ENCODE peak calls at places on chromosomes 3 and 15, in four cellular contexts. Z, P, C and J are unnamed samples.
A peak's percentile ranks its signal among the peaks of the same experiment; 100 is the strongest.

GRCh38 chr3:179045719-179046402 is 25.7 kb downstream of the ZMAT3 start:
- DNase-seq in C (no peak), P (no peak), Z (peak; percentile 74), J (no peak)

GRCh38 chr15:69275104-69275670 is 23.5 kb upstream of the PAQR5 start:
- DNase-seq in Z (no peak), P (no peak), C (no peak), J (no peak)

GRCh38 chr3:193148678-193149473 is 92.1 kb upstream of the PLAAT1 start:
- DNase-seq in Z (no peak), P (no peak), C (no peak), J (no peak)

GRCh38 chr3:105353485-105354161 is 13.1 kb upstream of the ALCAM start:
- DNase-seq in P (peak; percentile 17), Z (no peak), C (no peak), J (no peak)

GRCh38 chr15:65981837-65982696 is 112.8 kb downstream of the RAB11A start:
- DNase-seq in C (peak; percentile 91), P (no peak), Z (no peak), J (peak; percentile 18)

GRCh38 chr3:102712896-102713295 is 278.1 kb downstream of the ZPLD1 start:
- DNase-seq in C (no peak), P (no peak), Z (no peak), J (no peak)

GRCh38 chr3:36429986-36430485 is 49.7 kb downstream of the STAC start:
- DNase-seq in Z (no peak), P (no peak), C (no peak), J (no peak)

GRCh38 chr3:176351408-176351807 is 845.9 kb downstream of the TBL1XR1 start:
- DNase-seq in C (no peak), P (no peak), Z (no peak), J (no peak)

GRCh38 chr3:151171145-151171544 is 31.9 kb downstream of the GPR171 start:
- DNase-seq in C (no peak), P (no peak), Z (no peak), J (peak; percentile 56)

GRCh38 chr3:15116032-15116653 is 17.2 kb upstream of the RBSN start:
- DNase-seq in C (no peak), P (no peak), Z (no peak), J (no peak)

GRCh38 chr3:45545476-45545875 is 49.1 kb upstream of the LIMD1 start:
- DNase-seq in C (no peak), Z (no peak), P (peak; percentile 14), J (peak; percentile 75)

GRCh38 chr3:10463191-10464067 is 42.0 kb downstream of the ATP2B2 start:
- DNase-seq in P (no peak), Z (no peak), C (peak; percentile 51), J (no peak)

GRCh38 chr15:71679223-71680078 is 130.9 kb upstream of the NR2E3 start:
- DNase-seq in Z (no peak), C (no peak), P (no peak), J (peak; percentile 40)

GRCh38 chr15:80152896-80153876 is at the start of gene FAH:
- DNase-seq in Z (no peak), C (peak; percentile 44), P (no peak), J (peak; percentile 30)

GRCh38 chr3:19934098-19934566 is at the start of gene EFHB:
- DNase-seq in Z (no peak), P (peak; percentile 75), C (peak; percentile 59), J (peak; percentile 39)

GRCh38 chr15:101128191-101128590 is 123.7 kb downstream of the CHSY1 start:
- DNase-seq in Z (no peak), P (no peak), C (no peak), J (no peak)

GRCh38 chr15:67601008-67601620 is 58.6 kb downstream of the MAP2K5 start:
- DNase-seq in Z (no peak), C (no peak), P (no peak), J (no peak)

GRCh38 chr15:74302821-74303359 is 64.6 kb downstream of the CYP11A1 start:
- DNase-seq in P (peak; percentile 38), C (peak; percentile 93), Z (no peak), J (peak; percentile 11)

GRCh38 chr3:4302747-4303146 is 422 bp upstream of the SETMAR start:
- DNase-seq in P (no peak), C (no peak), Z (no peak), J (no peak)

GRCh38 chr3:49859576-49860305 is 3.4 kb upstream of the TRAIP start:
- DNase-seq in Z (no peak), P (no peak), C (no peak), J (no peak)

GRCh38 chr3:153290278-153291015 is 128.4 kb downstream of the RAP2B start:
- DNase-seq in Z (no peak), C (no peak), P (no peak), J (no peak)

GRCh38 chr3:134374791-134375541 is 719 bp upstream of the AMOTL2 start:
- DNase-seq in Z (no peak), C (no peak), P (peak; percentile 82), J (peak; percentile 29)

GRCh38 chr15:76799760-76800159 is 105.4 kb downstream of the SCAPER start:
- DNase-seq in C (no peak), Z (no peak), P (peak; percentile 58), J (no peak)

GRCh38 chr15:77582763-77583162 is 49.9 kb downstream of the LINGO1 start:
- DNase-seq in C (no peak), Z (no peak), P (no peak), J (no peak)

GRCh38 chr3:112132975-112133448 is at the start of gene GCSAM:
- DNase-seq in Z (peak; percentile 100), C (no peak), P (no peak), J (no peak)

GRCh38 chr15:75718326-75718725 is 5.7 kb upstream of the CSPG4 start:
- DNase-seq in P (no peak), Z (no peak), C (peak; percentile 47), J (no peak)

GRCh38 chr15:91216000-91216399 is 115.9 kb downstream of the SV2B start:
- DNase-seq in C (no peak), P (no peak), Z (no peak), J (no peak)

GRCh38 chr15:99704444-99704838 is 28.8 kb downstream of the LYSMD4 start:
- DNase-seq in C (peak; percentile 65), P (peak; percentile 90), Z (peak; percentile 79), J (peak; percentile 81)

GRCh38 chr3:55729546-55729945 is 242.4 kb upstream of the WNT5A start:
- DNase-seq in Z (no peak), P (no peak), C (no peak), J (no peak)

GRCh38 chr3:167729591-167729990 is 5.1 kb downstream of the PDCD10 start:
- DNase-seq in C (no peak), Z (no peak), P (no peak), J (no peak)

GRCh38 chr15:42385206-42385979 is 26.1 kb downstream of the CAPN3 start:
- DNase-seq in P (peak; percentile 54), C (peak; percentile 60), Z (no peak), J (peak; percentile 45)

GRCh38 chr3:115996420-115997108 is 373.3 kb downstream of the GAP43 start:
- DNase-seq in Z (no peak), P (peak; percentile 36), C (no peak), J (no peak)

GRCh38 chr3:14145236-14145635 is 20.4 kb downstream of the TMEM43 start:
- DNase-seq in P (no peak), Z (no peak), C (no peak), J (no peak)

GRCh38 chr15:74289671-74290070 is 53.5 kb downstream of the CCDC33 start:
- DNase-seq in C (no peak), P (no peak), Z (no peak), J (no peak)

GRCh38 chr15:39363761-39364586 is 216.9 kb upstream of the THBS1 start:
- DNase-seq in Z (no peak), P (no peak), C (no peak), J (peak; percentile 79)

GRCh38 chr3:189188466-189188865 is 16.7 kb downstream of the TPRG1 start:
- DNase-seq in C (no peak), P (no peak), Z (no peak), J (peak; percentile 17)

GRCh38 chr15:70424937-70425411 is 327.3 kb upstream of the TLE3 start:
- DNase-seq in Z (no peak), C (no peak), P (no peak), J (no peak)

GRCh38 chr3:197801801-197802504 is 10.9 kb downstream of the LRCH3 start:
- DNase-seq in C (no peak), P (peak; percentile 31), Z (peak; percentile 40), J (no peak)

GRCh38 chr3:185825639-185826481 is 1.0 kb upstream of the IGF2BP2 start:
- DNase-seq in Z (no peak), C (peak; percentile 65), P (peak; percentile 57), J (no peak)

GRCh38 chr3:183892610-183893214 is 8.0 kb upstream of the PARL start:
- DNase-seq in Z (no peak), P (no peak), C (no peak), J (peak; percentile 70)

GRCh38 chr3:44109997-44110396 is 131.7 kb upstream of the TOPAZ1 start:
- DNase-seq in Z (no peak), P (no peak), C (no peak), J (no peak)
- TF ChIP-seq PBX3 in Z (no peak), P (no peak), C (no peak), J (no peak)

GRCh38 chr15:92617197-92618037 is 38.2 kb downstream of the FAM174B start:
- DNase-seq in P (peak; percentile 72), C (peak; percentile 79), Z (no peak), J (peak; percentile 82)

GRCh38 chr15:92614791-92615785 is 40.5 kb downstream of the FAM174B start:
- DNase-seq in Z (no peak), P (no peak), C (no peak), J (no peak)

GRCh38 chr15:92614301-92614700 is 41.3 kb downstream of the FAM174B start:
- DNase-seq in Z (no peak), P (no peak), C (no peak), J (no peak)

GRCh38 chr15:92618121-92618520 is 37.5 kb downstream of the FAM174B start:
- DNase-seq in Z (no peak), C (no peak), P (no peak), J (no peak)

GRCh38 chr15:92616621-92617179 is 38.9 kb downstream of the FAM174B start:
- DNase-seq in C (no peak), Z (no peak), P (no peak), J (no peak)
- H3K4me1 ChIP-seq in C (peaks cover 23% of the 10 kb centered on the region), Z (no peaks in the 10 kb centered on the region), P (peaks cover 24% of the 10 kb centered on the region), J (peaks cover 32% of the 10 kb centered on the region)

GRCh38 chr15:62824111-62824737 is 218.3 kb upstream of the TPM1 start:
- DNase-seq in Z (no peak), C (no peak), P (peak; percentile 29), J (no peak)
- TF ChIP-seq PBX3 in Z (no peak), C (no peak), P (no peak), J (no peak)

GRCh38 chr15:64249406-64249805 is 86.6 kb upstream of the PPIB start:
- DNase-seq in C (no peak), Z (no peak), P (peak; percentile 25), J (no peak)
- H3K4me1 ChIP-seq in C (no peaks in the 10 kb centered on the region), Z (peaks cover 23% of the 10 kb centered on the region), P (peaks cover 55% of the 10 kb centered on the region), J (peaks cover 52% of the 10 kb centered on the region)

GRCh38 chr3:126293370-126294082 is 63.7 kb downstream of the KLF15 start:
- DNase-seq in Z (no peak), P (no peak), C (no peak), J (peak; percentile 12)
- TF ChIP-seq PBX3 in Z (no peak), P (no peak), C (no peak), J (no peak)

DNA sequence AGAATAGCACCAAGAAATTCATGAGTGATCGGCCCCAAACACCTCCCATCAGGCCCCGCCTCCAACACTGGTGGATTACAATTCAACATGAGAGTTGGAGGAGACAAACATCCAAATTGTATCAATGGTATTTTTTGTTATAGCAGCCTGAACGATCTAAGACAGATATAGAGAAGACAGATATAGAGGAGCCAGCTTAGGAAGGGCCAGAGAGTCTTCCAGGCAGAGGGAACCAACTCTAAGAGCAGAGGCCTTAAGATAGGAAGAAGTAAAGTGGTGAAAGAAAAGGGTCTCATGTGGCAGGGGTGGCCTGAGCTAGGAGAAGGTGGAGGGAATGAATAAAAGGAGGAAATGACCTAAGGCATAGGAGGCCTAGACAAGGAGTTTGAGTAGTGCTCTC is 158.8 kb upstream of the TBL1XR1 start:
- DNase-seq in P (no peak), C (no peak), Z (no peak), J (no peak)
- H3K4me1 ChIP-seq in P (peaks cover 42% of the 10 kb centered on the region), C (peaks cover 26% of the 10 kb centered on the region), Z (peaks cover 41% of the 10 kb centered on the region), J (peaks cover 64% of the 10 kb centered on the region)